ENCODE peak calls at places on chromosomes 6 and 20, in seven cellular contexts. One of them, this sample, is unnamed.
A peak's percentile ranks its signal among the peaks of the same experiment; 100 is the strongest.

GRCh38 chr20:12053348-12053747 is 135.7 kb downstream of the BTBD3 start:
- DNase-seq in IMR-90: peak; percentile 77
- DNase-seq in psoas muscle: no peak
- DNase-seq in CD8-positive, alpha-beta memory T cell: no peak
- DNase-seq in body of pancreas: no peak
- DNase-seq in ovary: no peak
- DNase-seq in OCI-LY7: peak; percentile 0
- DNase-seq in this sample: no peak

GRCh38 chr20:3930265-3931206 is 41.3 kb downstream of the PANK2 start:
- DNase-seq in psoas muscle: no peak
- DNase-seq in CD8-positive, alpha-beta memory T cell: no peak
- DNase-seq in ovary: no peak
- DNase-seq in OCI-LY7: no peak
- DNase-seq in body of pancreas: no peak
- DNase-seq in IMR-90: no peak
- DNase-seq in this sample: no peak

GRCh38 chr6:75526502-75527127 is 33.0 kb upstream of the FILIP1 start:
- DNase-seq in ovary: peak; percentile 62
- DNase-seq in psoas muscle: no peak
- DNase-seq in body of pancreas: peak; percentile 77
- DNase-seq in CD8-positive, alpha-beta memory T cell: peak; percentile 23
- DNase-seq in OCI-LY7: peak; percentile 55
- DNase-seq in IMR-90: peak; percentile 80
- DNase-seq in this sample: no peak

GRCh38 chr20:63351811-63352591 is 9.1 kb downstream of the CHRNA4 start:
- DNase-seq in IMR-90: no peak
- DNase-seq in CD8-positive, alpha-beta memory T cell: no peak
- DNase-seq in body of pancreas: no peak
- DNase-seq in OCI-LY7: no peak
- DNase-seq in ovary: no peak
- DNase-seq in psoas muscle: no peak
- DNase-seq in this sample: no peak

GRCh38 chr20:43949741-43950618 is 35.3 kb downstream of the TOX2 start:
- DNase-seq in OCI-LY7: peak; percentile 64
- DNase-seq in IMR-90: no peak
- DNase-seq in CD8-positive, alpha-beta memory T cell: peak; percentile 58
- DNase-seq in body of pancreas: no peak
- DNase-seq in psoas muscle: no peak
- DNase-seq in ovary: no peak
- DNase-seq in this sample: peak; percentile 20

GRCh38 chr6:148973809-148974208 is 227.0 kb downstream of the UST start:
- DNase-seq in OCI-LY7: peak; percentile 12
- DNase-seq in body of pancreas: no peak
- DNase-seq in IMR-90: peak; percentile 66
- DNase-seq in psoas muscle: no peak
- DNase-seq in CD8-positive, alpha-beta memory T cell: no peak
- DNase-seq in ovary: no peak
- DNase-seq in this sample: no peak

GRCh38 chr6:41228088-41228487 is at the start of gene TREML4:
- DNase-seq in CD8-positive, alpha-beta memory T cell: no peak
- DNase-seq in IMR-90: no peak
- DNase-seq in ovary: no peak
- DNase-seq in psoas muscle: no peak
- DNase-seq in OCI-LY7: no peak
- DNase-seq in body of pancreas: no peak
- DNase-seq in this sample: no peak

GRCh38 chr20:56322661-56323060 is 36.1 kb upstream of the FAM210B start:
- DNase-seq in OCI-LY7: no peak
- DNase-seq in ovary: no peak
- DNase-seq in body of pancreas: no peak
- DNase-seq in IMR-90: no peak
- DNase-seq in psoas muscle: no peak
- DNase-seq in CD8-positive, alpha-beta memory T cell: no peak
- DNase-seq in this sample: no peak

GRCh38 chr6:87274660-87275273 is 47.6 kb upstream of the SMIM8 start:
- DNase-seq in CD8-positive, alpha-beta memory T cell: no peak
- DNase-seq in IMR-90: peak; percentile 82
- DNase-seq in OCI-LY7: no peak
- DNase-seq in body of pancreas: no peak
- DNase-seq in ovary: no peak
- DNase-seq in psoas muscle: no peak
- DNase-seq in this sample: no peak

GRCh38 chr6:40852667-40853383 is 186.2 kb downstream of the UNC5CL start:
- DNase-seq in OCI-LY7: peak; percentile 22
- DNase-seq in ovary: no peak
- DNase-seq in psoas muscle: no peak
- DNase-seq in IMR-90: no peak
- DNase-seq in CD8-positive, alpha-beta memory T cell: no peak
- DNase-seq in body of pancreas: no peak
- DNase-seq in this sample: no peak

GRCh38 chr6:119152187-119152586 is 73.7 kb upstream of the FAM184A start:
- DNase-seq in ovary: no peak
- DNase-seq in body of pancreas: no peak
- DNase-seq in CD8-positive, alpha-beta memory T cell: no peak
- DNase-seq in IMR-90: no peak
- DNase-seq in psoas muscle: no peak
- DNase-seq in OCI-LY7: no peak
- DNase-seq in this sample: no peak

GRCh38 chr6:423799-424345 is 32.3 kb downstream of the IRF4 start:
- DNase-seq in IMR-90: no peak
- DNase-seq in CD8-positive, alpha-beta memory T cell: no peak
- DNase-seq in psoas muscle: no peak
- DNase-seq in body of pancreas: no peak
- DNase-seq in ovary: no peak
- DNase-seq in OCI-LY7: no peak
- DNase-seq in this sample: no peak

GRCh38 chr20:24503352-24503931 is 34.0 kb downstream of the SYNDIG1 start:
- DNase-seq in ovary: no peak
- DNase-seq in IMR-90: peak; percentile 13
- DNase-seq in OCI-LY7: no peak
- DNase-seq in CD8-positive, alpha-beta memory T cell: no peak
- DNase-seq in body of pancreas: no peak
- DNase-seq in psoas muscle: no peak
- DNase-seq in this sample: no peak

GRCh38 chr6:157561929-157562810 is 181.2 kb downstream of the ZDHHC14 start:
- DNase-seq in OCI-LY7: peak; percentile 69
- DNase-seq in ovary: no peak
- DNase-seq in psoas muscle: no peak
- DNase-seq in CD8-positive, alpha-beta memory T cell: no peak
- DNase-seq in body of pancreas: no peak
- DNase-seq in IMR-90: no peak
- DNase-seq in this sample: no peak

GRCh38 chr6:13406781-13407180 is 78.4 kb upstream of the TBC1D7 start:
- DNase-seq in body of pancreas: no peak
- DNase-seq in CD8-positive, alpha-beta memory T cell: no peak
- DNase-seq in IMR-90: no peak
- DNase-seq in psoas muscle: no peak
- DNase-seq in OCI-LY7: no peak
- DNase-seq in ovary: no peak
- DNase-seq in this sample: no peak

GRCh38 chr20:63933646-63934045 is 22.6 kb downstream of the UCKL1 start:
- DNase-seq in CD8-positive, alpha-beta memory T cell: no peak
- DNase-seq in psoas muscle: no peak
- DNase-seq in body of pancreas: no peak
- DNase-seq in ovary: no peak
- DNase-seq in IMR-90: no peak
- DNase-seq in OCI-LY7: no peak
- DNase-seq in this sample: no peak

GRCh38 chr20:45465492-45466266 is 3.9 kb upstream of the WFDC2 start:
- DNase-seq in psoas muscle: no peak
- DNase-seq in IMR-90: no peak
- DNase-seq in body of pancreas: no peak
- DNase-seq in OCI-LY7: no peak
- DNase-seq in ovary: no peak
- DNase-seq in CD8-positive, alpha-beta memory T cell: no peak
- DNase-seq in this sample: no peak

GRCh38 chr6:26103141-26103769 is 16.0 kb downstream of the HFE start:
- DNase-seq in IMR-90: peak; percentile 77
- DNase-seq in OCI-LY7: no peak
- DNase-seq in CD8-positive, alpha-beta memory T cell: no peak
- DNase-seq in ovary: no peak
- DNase-seq in body of pancreas: no peak
- DNase-seq in psoas muscle: no peak
- DNase-seq in this sample: no peak

GRCh38 chr6:111874030-111874425 is 776 bp upstream of the FYN start:
- DNase-seq in ovary: peak; percentile 30
- DNase-seq in OCI-LY7: peak; percentile 65
- DNase-seq in IMR-90: peak; percentile 20
- DNase-seq in CD8-positive, alpha-beta memory T cell: peak; percentile 47
- DNase-seq in psoas muscle: no peak
- DNase-seq in body of pancreas: no peak
- DNase-seq in this sample: no peak

GRCh38 chr6:79964607-79965081 is 17.3 kb upstream of the ELOVL4 start:
- DNase-seq in psoas muscle: no peak
- DNase-seq in OCI-LY7: no peak
- DNase-seq in ovary: no peak
- DNase-seq in CD8-positive, alpha-beta memory T cell: no peak
- DNase-seq in IMR-90: no peak
- DNase-seq in body of pancreas: no peak
- DNase-seq in this sample: no peak

GRCh38 chr20:47071646-47072185 is 177.1 kb downstream of the EYA2 start:
- DNase-seq in IMR-90: no peak
- DNase-seq in CD8-positive, alpha-beta memory T cell: no peak
- DNase-seq in psoas muscle: no peak
- DNase-seq in body of pancreas: no peak
- DNase-seq in OCI-LY7: no peak
- DNase-seq in ovary: no peak
- DNase-seq in this sample: no peak

GRCh38 chr6:43405354-43405753 is 22.0 kb upstream of the ABCC10 start:
- DNase-seq in body of pancreas: no peak
- DNase-seq in OCI-LY7: no peak
- DNase-seq in IMR-90: no peak
- DNase-seq in CD8-positive, alpha-beta memory T cell: no peak
- DNase-seq in ovary: no peak
- DNase-seq in psoas muscle: no peak
- DNase-seq in this sample: no peak

GRCh38 chr6:47360388-47360787 is 50.7 kb upstream of the TNFRSF21 start:
- DNase-seq in OCI-LY7: peak; percentile 90
- DNase-seq in IMR-90: no peak
- DNase-seq in psoas muscle: no peak
- DNase-seq in body of pancreas: no peak
- DNase-seq in CD8-positive, alpha-beta memory T cell: no peak
- DNase-seq in ovary: no peak
- DNase-seq in this sample: no peak

GRCh38 chr6:101738481-101738880 is 345.0 kb downstream of the GRIK2 start:
- DNase-seq in ovary: no peak
- DNase-seq in OCI-LY7: no peak
- DNase-seq in body of pancreas: no peak
- DNase-seq in CD8-positive, alpha-beta memory T cell: no peak
- DNase-seq in IMR-90: no peak
- DNase-seq in psoas muscle: no peak
- DNase-seq in this sample: no peak

DNA sequence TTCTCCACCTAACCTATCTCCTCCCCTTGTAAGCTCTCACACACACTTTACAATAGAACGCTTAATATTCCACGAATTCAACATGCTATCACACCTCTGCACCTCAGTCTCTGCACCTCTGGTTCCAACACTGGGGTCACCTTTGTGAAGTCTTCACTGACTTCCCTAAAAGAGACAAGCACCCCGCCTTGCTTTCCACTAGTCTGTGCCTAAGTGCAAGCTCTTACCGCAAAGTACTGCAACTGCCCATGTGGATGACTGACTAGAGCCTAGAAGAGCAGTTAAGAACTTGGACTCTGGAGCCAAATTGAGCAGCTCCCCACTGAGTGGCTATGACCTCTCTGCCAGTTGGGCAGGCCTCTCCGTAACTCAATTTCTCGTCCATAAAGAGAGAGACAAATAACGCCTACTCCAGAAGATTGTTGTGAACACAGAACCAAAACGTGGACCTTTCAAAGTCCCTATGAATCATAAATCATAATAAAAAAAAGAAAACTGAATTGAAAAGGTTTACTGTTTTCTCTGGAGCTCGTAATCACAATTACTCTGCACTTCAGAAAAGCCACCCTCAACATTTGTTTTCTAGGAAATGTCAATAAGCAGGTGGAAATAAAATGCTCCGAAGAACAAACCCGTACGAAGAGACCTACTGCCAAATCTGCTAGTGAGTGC is 1.2 kb downstream of the IFNGR1 start:
- DNase-seq in CD8-positive, alpha-beta memory T cell: no peak
- DNase-seq in IMR-90: peak; percentile 18
- DNase-seq in OCI-LY7: peak; percentile 55
- DNase-seq in body of pancreas: no peak
- DNase-seq in ovary: no peak
- DNase-seq in psoas muscle: peak; percentile 59
- DNase-seq in this sample: no peak
- H3K27ac ChIP-seq in CD8-positive, alpha-beta memory T cell: peak overlapping the region; percentile 94
- H3K27ac ChIP-seq in IMR-90: no peak overlapping the region
- H3K27ac ChIP-seq in OCI-LY7: no peak overlapping the region
- H3K27ac ChIP-seq in body of pancreas: peak overlapping the region; percentile 99
- H3K27ac ChIP-seq in ovary: peak overlapping the region; percentile 95
- H3K27ac ChIP-seq in psoas muscle: peak overlapping the region; percentile 100
- H3K27ac ChIP-seq in this sample: peak overlapping the region; percentile 94

GRCh38 chr6:20365456-20365855 is 36.2 kb upstream of the E2F3 start:
- DNase-seq in psoas muscle: no peak
- DNase-seq in OCI-LY7: no peak
- DNase-seq in CD8-positive, alpha-beta memory T cell: no peak
- DNase-seq in ovary: no peak
- DNase-seq in IMR-90: no peak
- DNase-seq in body of pancreas: no peak
- DNase-seq in this sample: no peak
- H3K4me1 ChIP-seq in psoas muscle: no peaks in the 10 kb centered on the region
- H3K4me1 ChIP-seq in OCI-LY7: no peaks in the 10 kb centered on the region
- H3K4me1 ChIP-seq in CD8-positive, alpha-beta memory T cell: peaks cover 55% of the 10 kb centered on the region
- H3K4me1 ChIP-seq in ovary: no peaks in the 10 kb centered on the region
- H3K4me1 ChIP-seq in IMR-90: peaks cover 4% of the 10 kb centered on the region
- H3K4me1 ChIP-seq in body of pancreas: no peaks in the 10 kb centered on the region
- H3K4me1 ChIP-seq in this sample: peaks cover 7% of the 10 kb centered on the region

DNA sequence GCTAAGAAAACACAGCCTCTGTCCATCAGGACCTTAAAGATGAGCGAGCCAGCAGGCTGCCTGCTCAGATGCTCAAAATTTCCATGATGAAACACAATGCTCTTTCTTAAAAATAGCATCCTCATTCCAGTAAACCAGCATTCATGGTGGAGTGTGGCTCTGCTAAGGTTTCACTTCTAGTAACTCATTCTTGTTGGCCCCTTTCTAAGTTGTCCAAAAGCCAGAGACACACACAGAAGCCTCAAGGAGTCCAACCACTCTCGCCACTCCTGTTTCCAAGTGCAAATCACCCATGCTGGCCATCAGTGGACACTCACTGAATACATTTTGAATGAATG is 35.8 kb downstream of the ATP9A start:
- DNase-seq in psoas muscle: no peak
- DNase-seq in ovary: peak; percentile 54
- DNase-seq in IMR-90: peak; percentile 67
- DNase-seq in body of pancreas: no peak
- DNase-seq in OCI-LY7: no peak
- DNase-seq in CD8-positive, alpha-beta memory T cell: no peak
- DNase-seq in this sample: no peak
- H3K27ac ChIP-seq in psoas muscle: peak overlapping the region; percentile 59
- H3K27ac ChIP-seq in ovary: peak overlapping the region; percentile 80
- H3K27ac ChIP-seq in IMR-90: peak overlapping the region; percentile 71
- H3K27ac ChIP-seq in body of pancreas: no peak overlapping the region
- H3K27ac ChIP-seq in OCI-LY7: no peak overlapping the region
- H3K27ac ChIP-seq in CD8-positive, alpha-beta memory T cell: no peak overlapping the region
- H3K27ac ChIP-seq in this sample: peak overlapping the region; percentile 78

GRCh38 chr20:36478137-36478905 is 63.0 kb upstream of the MYL9 start:
- DNase-seq in CD8-positive, alpha-beta memory T cell: no peak
- DNase-seq in OCI-LY7: no peak
- DNase-seq in ovary: no peak
- DNase-seq in psoas muscle: no peak
- DNase-seq in body of pancreas: no peak
- DNase-seq in IMR-90: peak; percentile 54
- DNase-seq in this sample: no peak
- H3K4me1 ChIP-seq in CD8-positive, alpha-beta memory T cell: peaks cover 3% of the 10 kb centered on the region
- H3K4me1 ChIP-seq in OCI-LY7: peaks cover 8% of the 10 kb centered on the region
- H3K4me1 ChIP-seq in ovary: peaks cover 16% of the 10 kb centered on the region
- H3K4me1 ChIP-seq in psoas muscle: peaks cover 86% of the 10 kb centered on the region
- H3K4me1 ChIP-seq in body of pancreas: peaks cover 56% of the 10 kb centered on the region
- H3K4me1 ChIP-seq in IMR-90: peaks cover 40% of the 10 kb centered on the region
- H3K4me1 ChIP-seq in this sample: peaks cover 20% of the 10 kb centered on the region

This sample was measured in esophagus squamous epithelium.